ENCODE peak calls at places on chromosome 13, in nine cellular contexts. One of them, this sample, is unnamed. For H3K9me3, the result is how much of the 10 kb centered on the place peaks cover.

GRCh38 chr13:54029720-54030119 is 1001.1 kb downstream of the OLFM4 start:
- DNase-seq in uterus: no peak
- DNase-seq in cardiac muscle cell: no peak
- DNase-seq in AG04450: no peak
- DNase-seq in endodermal cell: no peak
- DNase-seq in sigmoid colon: no peak
- DNase-seq in neural progenitor cell: no peak
- DNase-seq in A549: no peak
- DNase-seq in IMR-90: no peak
- DNase-seq in this sample: no peak

GRCh38 chr13:79678100-79678499 is 197.1 kb downstream of the NDFIP2 start:
- DNase-seq in uterus: no peak
- DNase-seq in cardiac muscle cell: peak
- DNase-seq in AG04450: no peak
- DNase-seq in endodermal cell: no peak
- DNase-seq in sigmoid colon: no peak
- DNase-seq in neural progenitor cell: no peak
- DNase-seq in A549: no peak
- DNase-seq in IMR-90: peak
- DNase-seq in this sample: no peak

GRCh38 chr13:26449063-26449848 is 108.2 kb upstream of the WASF3 start:
- DNase-seq in uterus: no peak
- DNase-seq in cardiac muscle cell: no peak
- DNase-seq in AG04450: no peak
- DNase-seq in endodermal cell: no peak
- DNase-seq in sigmoid colon: no peak
- DNase-seq in neural progenitor cell: no peak
- DNase-seq in A549: no peak
- DNase-seq in IMR-90: peak
- DNase-seq in this sample: no peak

GRCh38 chr13:23928985-23929384 is 31.7 kb upstream of the C1QTNF9B start:
- DNase-seq in uterus: no peak
- DNase-seq in cardiac muscle cell: peak
- DNase-seq in AG04450: peak
- DNase-seq in endodermal cell: no peak
- DNase-seq in sigmoid colon: no peak
- DNase-seq in neural progenitor cell: no peak
- DNase-seq in A549: peak
- DNase-seq in IMR-90: peak
- DNase-seq in this sample: no peak

GRCh38 chr13:45859682-45860081 is 8.1 kb upstream of the SIAH3 start:
- DNase-seq in uterus: no peak
- DNase-seq in cardiac muscle cell: no peak
- DNase-seq in AG04450: no peak
- DNase-seq in endodermal cell: peak
- DNase-seq in sigmoid colon: no peak
- DNase-seq in neural progenitor cell: peak
- DNase-seq in A549: no peak
- DNase-seq in IMR-90: no peak
- DNase-seq in this sample: no peak

GRCh38 chr13:101576452-101576851 is 124.0 kb downstream of the ITGBL1 start:
- DNase-seq in uterus: no peak
- DNase-seq in cardiac muscle cell: no peak
- DNase-seq in AG04450: peak
- DNase-seq in endodermal cell: no peak
- DNase-seq in sigmoid colon: no peak
- DNase-seq in neural progenitor cell: no peak
- DNase-seq in A549: no peak
- DNase-seq in IMR-90: peak
- DNase-seq in this sample: no peak

GRCh38 chr13:73800011-73800410 is 334.2 kb downstream of the KLF12 start:
- DNase-seq in uterus: no peak
- DNase-seq in cardiac muscle cell: no peak
- DNase-seq in AG04450: no peak
- DNase-seq in endodermal cell: no peak
- DNase-seq in sigmoid colon: no peak
- DNase-seq in neural progenitor cell: no peak
- DNase-seq in A549: no peak
- DNase-seq in IMR-90: no peak
- DNase-seq in this sample: no peak

GRCh38 chr13:81406022-81406421 is 1065.1 kb upstream of the SPRY2 start:
- DNase-seq in uterus: no peak
- DNase-seq in cardiac muscle cell: no peak
- DNase-seq in AG04450: no peak
- DNase-seq in endodermal cell: no peak
- DNase-seq in sigmoid colon: no peak
- DNase-seq in neural progenitor cell: no peak
- DNase-seq in A549: no peak
- DNase-seq in IMR-90: no peak
- DNase-seq in this sample: no peak

GRCh38 chr13:94558721-94559120 is 37.2 kb downstream of the TGDS start:
- DNase-seq in uterus: no peak
- DNase-seq in cardiac muscle cell: no peak
- DNase-seq in AG04450: no peak
- DNase-seq in endodermal cell: no peak
- DNase-seq in sigmoid colon: no peak
- DNase-seq in neural progenitor cell: no peak
- DNase-seq in A549: no peak
- DNase-seq in IMR-90: no peak
- DNase-seq in this sample: no peak

GRCh38 chr13:29154390-29154789 is 334.3 kb downstream of the MTUS2 start:
- DNase-seq in uterus: no peak
- DNase-seq in cardiac muscle cell: no peak
- DNase-seq in AG04450: no peak
- DNase-seq in endodermal cell: no peak
- DNase-seq in sigmoid colon: no peak
- DNase-seq in neural progenitor cell: no peak
- DNase-seq in A549: no peak
- DNase-seq in IMR-90: no peak
- DNase-seq in this sample: no peak
- H3K9me3 ChIP-seq in uterus: under half
- H3K9me3 ChIP-seq in cardiac muscle cell: under half
- H3K9me3 ChIP-seq in AG04450: under half
- H3K9me3 ChIP-seq in endodermal cell: half or more
- H3K9me3 ChIP-seq in sigmoid colon: under half
- H3K9me3 ChIP-seq in neural progenitor cell: under half
- H3K9me3 ChIP-seq in A549: under half
- H3K9me3 ChIP-seq in IMR-90: under half
- H3K9me3 ChIP-seq in this sample: under half

GRCh38 chr13:40191186-40191980 is 475.1 kb downstream of the FOXO1 start:
- DNase-seq in uterus: no peak
- DNase-seq in cardiac muscle cell: peak
- DNase-seq in AG04450: no peak
- DNase-seq in endodermal cell: no peak
- DNase-seq in sigmoid colon: no peak
- DNase-seq in neural progenitor cell: no peak
- DNase-seq in A549: no peak
- DNase-seq in IMR-90: no peak
- DNase-seq in this sample: no peak

GRCh38 chr13:40189426-40189825 is 477.0 kb downstream of the FOXO1 start:
- DNase-seq in uterus: no peak
- DNase-seq in cardiac muscle cell: no peak
- DNase-seq in AG04450: no peak
- DNase-seq in endodermal cell: no peak
- DNase-seq in sigmoid colon: no peak
- DNase-seq in neural progenitor cell: no peak
- DNase-seq in A549: no peak
- DNase-seq in IMR-90: no peak
- DNase-seq in this sample: no peak

GRCh38 chr13:40187836-40188591 is 478.4 kb downstream of the FOXO1 start:
- DNase-seq in uterus: peak
- DNase-seq in cardiac muscle cell: no peak
- DNase-seq in AG04450: no peak
- DNase-seq in endodermal cell: peak
- DNase-seq in sigmoid colon: no peak
- DNase-seq in neural progenitor cell: no peak
- DNase-seq in A549: no peak
- DNase-seq in IMR-90: no peak
- DNase-seq in this sample: no peak

GRCh38 chr13:40190656-40191100 is 475.8 kb downstream of the FOXO1 start:
- DNase-seq in uterus: peak
- DNase-seq in cardiac muscle cell: peak
- DNase-seq in AG04450: no peak
- DNase-seq in endodermal cell: no peak
- DNase-seq in sigmoid colon: peak
- DNase-seq in neural progenitor cell: peak
- DNase-seq in A549: no peak
- DNase-seq in IMR-90: peak
- DNase-seq in this sample: no peak

DNA sequence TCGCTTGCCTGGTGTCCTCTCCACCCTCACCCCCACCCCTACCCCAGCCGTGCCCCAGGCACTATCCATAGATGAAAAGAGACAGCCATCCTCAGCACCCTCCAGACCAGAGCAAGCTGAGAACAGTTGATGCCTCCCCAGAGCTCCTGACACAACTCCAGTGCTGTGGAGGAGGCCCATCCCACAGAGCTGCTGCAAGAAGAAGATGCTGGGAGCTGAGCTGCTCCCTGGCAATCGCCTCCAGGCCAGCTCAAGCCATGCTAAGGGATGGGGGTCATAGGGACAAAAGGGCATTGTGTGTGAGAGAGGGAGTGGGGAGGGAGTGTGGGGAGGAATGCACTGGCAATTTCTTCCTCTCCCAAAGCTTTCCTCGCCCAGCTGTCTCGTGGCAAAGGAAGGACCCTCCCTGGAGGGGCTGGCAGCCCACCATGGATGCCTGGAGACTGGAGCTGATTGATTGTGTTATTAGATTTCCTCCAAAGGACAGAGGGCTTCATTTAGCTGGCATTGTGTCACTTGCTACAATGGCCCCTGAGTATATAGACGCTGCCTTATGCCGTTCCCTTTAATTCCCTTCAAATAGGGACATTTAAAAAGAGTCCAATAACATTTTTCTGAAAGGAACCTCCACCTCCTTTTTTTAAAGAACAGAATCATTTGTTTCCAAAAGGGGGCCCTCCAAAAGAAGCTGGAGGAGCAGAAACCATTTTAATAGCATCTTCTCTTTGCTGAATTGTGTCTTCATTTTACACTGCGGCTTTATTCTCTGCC is 476.4 kb downstream of the FOXO1 start:
- DNase-seq in uterus: peak
- DNase-seq in cardiac muscle cell: peak
- DNase-seq in AG04450: no peak
- DNase-seq in endodermal cell: peak
- DNase-seq in sigmoid colon: peak
- DNase-seq in neural progenitor cell: peak
- DNase-seq in A549: no peak
- DNase-seq in IMR-90: no peak
- DNase-seq in this sample: no peak
- H3K4me3 ChIP-seq in uterus: no peak
- H3K4me3 ChIP-seq in cardiac muscle cell: no peak
- H3K4me3 ChIP-seq in AG04450: no peak
- H3K4me3 ChIP-seq in endodermal cell: no peak
- H3K4me3 ChIP-seq in sigmoid colon: no peak
- H3K4me3 ChIP-seq in neural progenitor cell: no peak
- H3K4me3 ChIP-seq in A549: no peak
- H3K4me3 ChIP-seq in IMR-90: no peak
- H3K4me3 ChIP-seq in this sample: no peak

GRCh38 chr13:64088491-64088890 is 2672.8 kb upstream of the PCDH20 start:
- DNase-seq in uterus: no peak
- DNase-seq in cardiac muscle cell: no peak
- DNase-seq in AG04450: no peak
- DNase-seq in endodermal cell: no peak
- DNase-seq in sigmoid colon: no peak
- DNase-seq in neural progenitor cell: no peak
- DNase-seq in A549: no peak
- DNase-seq in IMR-90: no peak
- DNase-seq in this sample: no peak

GRCh38 chr13:64083811-64084210 is 2668.2 kb upstream of the PCDH20 start:
- DNase-seq in uterus: no peak
- DNase-seq in cardiac muscle cell: no peak
- DNase-seq in AG04450: no peak
- DNase-seq in endodermal cell: no peak
- DNase-seq in sigmoid colon: no peak
- DNase-seq in neural progenitor cell: no peak
- DNase-seq in A549: no peak
- DNase-seq in IMR-90: no peak
- DNase-seq in this sample: no peak

GRCh38 chr13:64087624-64088023 is 2672.0 kb upstream of the PCDH20 start:
- DNase-seq in uterus: no peak
- DNase-seq in cardiac muscle cell: no peak
- DNase-seq in AG04450: no peak
- DNase-seq in endodermal cell: no peak
- DNase-seq in sigmoid colon: no peak
- DNase-seq in neural progenitor cell: no peak
- DNase-seq in A549: no peak
- DNase-seq in IMR-90: no peak
- DNase-seq in this sample: no peak

GRCh38 chr13:64078480-64078936 is 2662.9 kb upstream of the PCDH20 start:
- DNase-seq in uterus: no peak
- DNase-seq in cardiac muscle cell: no peak
- DNase-seq in AG04450: no peak
- DNase-seq in endodermal cell: peak
- DNase-seq in sigmoid colon: peak
- DNase-seq in neural progenitor cell: no peak
- DNase-seq in A549: no peak
- DNase-seq in IMR-90: no peak
- DNase-seq in this sample: no peak

DNA sequence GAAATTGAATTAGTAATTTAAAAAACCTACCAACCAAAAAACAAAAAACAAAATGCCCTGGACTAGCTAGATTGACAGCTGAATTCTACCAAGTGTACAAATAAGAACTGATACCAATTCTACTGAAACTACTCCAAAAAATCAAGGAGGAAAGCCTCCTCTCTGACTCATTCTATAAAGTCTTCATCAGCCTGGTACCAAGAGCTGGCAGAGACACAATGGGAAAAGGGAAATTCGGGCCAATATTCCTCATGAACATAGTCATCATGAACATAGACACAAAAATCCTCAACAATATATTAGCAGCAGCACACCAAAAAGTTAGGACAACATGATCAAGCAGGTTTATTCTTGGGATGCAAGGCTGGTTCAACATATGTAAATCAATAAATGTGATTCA is 2667.7 kb upstream of the PCDH20 start:
- DNase-seq in uterus: no peak
- DNase-seq in cardiac muscle cell: no peak
- DNase-seq in AG04450: no peak
- DNase-seq in endodermal cell: no peak
- DNase-seq in sigmoid colon: no peak
- DNase-seq in neural progenitor cell: no peak
- DNase-seq in A549: no peak
- DNase-seq in IMR-90: peak
- DNase-seq in this sample: no peak
- H3K9me3 ChIP-seq in uterus: under half
- H3K9me3 ChIP-seq in cardiac muscle cell: under half
- H3K9me3 ChIP-seq in AG04450: under half
- H3K9me3 ChIP-seq in endodermal cell: under half
- H3K9me3 ChIP-seq in sigmoid colon: under half
- H3K9me3 ChIP-seq in neural progenitor cell: under half
- H3K9me3 ChIP-seq in A549: under half
- H3K9me3 ChIP-seq in IMR-90: under half
- H3K9me3 ChIP-seq in this sample: under half

GRCh38 chr13:51643114-51643881 is 59.0 kb downstream of the WDFY2 start:
- DNase-seq in uterus: no peak
- DNase-seq in cardiac muscle cell: peak
- DNase-seq in AG04450: peak
- DNase-seq in endodermal cell: peak
- DNase-seq in sigmoid colon: no peak
- DNase-seq in neural progenitor cell: no peak
- DNase-seq in A549: peak
- DNase-seq in IMR-90: peak
- DNase-seq in this sample: no peak
- H3K4me3 ChIP-seq in uterus: no peak
- H3K4me3 ChIP-seq in cardiac muscle cell: no peak
- H3K4me3 ChIP-seq in AG04450: no peak
- H3K4me3 ChIP-seq in endodermal cell: no peak
- H3K4me3 ChIP-seq in sigmoid colon: no peak
- H3K4me3 ChIP-seq in neural progenitor cell: no peak
- H3K4me3 ChIP-seq in A549: no peak
- H3K4me3 ChIP-seq in IMR-90: no peak
- H3K4me3 ChIP-seq in this sample: no peak